ENCODE peak calls at places on chromosomes 7 and 10, in five cellular contexts. M is A549; C is astrocyte; X is naive thymus-derived CD4-positive, alpha-beta T cell; N is PC-3. H is an unnamed sample.

GRCh38 chr10:13997650-13998049 is 333.1 kb downstream of the FRMD4A start:
- DNase-seq in M (no peak), C (no peak), X (no peak), N (no peak), H (no peak)

GRCh38 chr7:131623154-131623553 is 66.7 kb upstream of the PODXL start:
- DNase-seq in M (no peak), C (peak; percentile 39), X (no peak), N (no peak), H (no peak)

GRCh38 chr7:157793973-157794763 is 457.4 kb downstream of the DNAJB6 start:
- DNase-seq in M (no peak), C (no peak), X (no peak), N (no peak), H (no peak)

GRCh38 chr7:89238156-89238555 is 442.6 kb upstream of the TEX47 start:
- DNase-seq in M (no peak), C (peak; percentile 4), X (no peak), N (peak; percentile 67), H (no peak)

GRCh38 chr10:73997479-73997805 is 474 bp upstream of the VCL start:
- DNase-seq in M (peak; percentile 52), C (no peak), X (peak; percentile 71), N (no peak), H (peak; percentile 91)

GRCh38 chr7:35680403-35681013 is 14.4 kb downstream of the HERPUD2 start:
- DNase-seq in M (no peak), C (peak; percentile 17), X (no peak), N (no peak), H (peak; percentile 30)

GRCh38 chr10:21022821-21023220 is 125.7 kb upstream of the NEBL start:
- DNase-seq in M (no peak), C (no peak), X (no peak), N (no peak), H (no peak)

GRCh38 chr7:156943091-156944041 is 6.1 kb upstream of the NOM1 start:
- DNase-seq in M (no peak), C (no peak), X (no peak), N (no peak), H (no peak)

GRCh38 chr10:98758451-98758850 is 311.7 kb upstream of the HPS1 start:
- DNase-seq in M (no peak), C (no peak), X (no peak), N (no peak), H (no peak)

DNA sequence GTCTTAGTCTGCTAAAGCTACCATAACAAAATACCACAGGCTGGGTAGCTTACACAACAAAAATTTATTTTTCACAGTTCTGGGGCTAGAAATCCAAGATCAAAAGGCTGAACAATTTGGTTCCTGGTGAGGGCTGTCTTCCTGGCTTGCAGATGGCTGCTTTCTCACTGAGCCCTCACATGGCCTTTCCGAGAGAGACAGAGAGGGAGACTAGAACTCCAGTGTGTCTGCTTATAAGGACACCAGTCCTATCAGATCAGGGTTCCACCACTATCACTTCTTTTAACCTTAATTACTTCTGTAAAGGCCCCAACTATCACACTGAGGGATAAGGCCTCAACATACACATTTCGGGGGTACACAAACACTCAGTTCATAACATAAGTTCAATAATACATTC is 527.4 kb upstream of the VSTM2A start:
- DNase-seq in M (no peak), C (no peak), X (no peak), N (no peak), H (no peak)
- H3K9me3 ChIP-seq in M (no peaks in the 10 kb centered on the region), C (no peaks in the 10 kb centered on the region), X (peaks cover 6% of the 10 kb centered on the region), N (no peaks in the 10 kb centered on the region), H (no peaks in the 10 kb centered on the region)

DNA sequence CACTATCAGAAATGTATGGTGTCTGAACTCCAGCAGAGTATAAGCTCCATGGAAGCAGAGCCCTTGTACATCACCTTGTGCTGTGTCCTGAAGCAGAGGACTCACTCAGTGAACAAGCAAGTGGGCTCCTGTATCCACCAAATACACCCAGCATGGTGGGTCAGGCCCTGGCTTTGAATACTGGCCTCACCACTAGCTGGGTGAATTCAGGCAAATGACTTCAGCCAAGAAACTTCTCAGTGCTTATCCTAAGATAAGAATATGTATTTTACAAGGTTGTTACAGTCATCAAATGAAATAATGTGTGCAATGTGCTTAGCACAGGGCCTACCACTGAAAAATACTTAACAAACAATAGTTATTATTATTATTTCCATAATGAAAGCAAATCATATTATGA is 62.6 kb downstream of the CALD1 start:
- DNase-seq in M (no peak), C (no peak), X (no peak), N (no peak), H (no peak)
- H3K27ac ChIP-seq in M (no peak overlapping the region), C (peak overlapping the region; percentile 40), X (no peak overlapping the region), N (no peak overlapping the region), H (no peak overlapping the region)

GRCh38 chr7:140653319-140654108 is 12.9 kb upstream of the DENND2A start:
- DNase-seq in M (peak; percentile 81), C (peak; percentile 48), X (no peak), N (peak; percentile 87), H (peak; percentile 57)
- H3K4me1 ChIP-seq in M (peaks cover 4% of the 10 kb centered on the region), C (peaks cover 9% of the 10 kb centered on the region), X (no peaks in the 10 kb centered on the region), N (peaks cover 26% of the 10 kb centered on the region), H (peaks cover 17% of the 10 kb centered on the region)

GRCh38 chr10:19014034-19014433 is 34.6 kb upstream of the MALRD1 start:
- DNase-seq in M (no peak), C (peak; percentile 86), X (no peak), N (peak; percentile 22), H (no peak)
- H3K9me3 ChIP-seq in M (no peaks in the 10 kb centered on the region), C (no peaks in the 10 kb centered on the region), X (no peaks in the 10 kb centered on the region), N (no peaks in the 10 kb centered on the region), H (no peaks in the 10 kb centered on the region)

H was measured in CD4-positive, alpha-beta memory T cell.